ENCODE peak calls at places on chromosomes 3 and 15, in five cellular contexts. Z is A549, E is IMR-90, V is SK-N-SH, K is H1. B is an unnamed sample.

GRCh38 chr15:92617197-92618037 is 38.2 kb downstream of the FAM174B start:
- DNase-seq in Z (peak), E (peak), V (peak), K (no peak), B (no peak)

GRCh38 chr3:56157693-56158092 is 310.6 kb downstream of the ERC2 start:
- DNase-seq in Z (no peak), E (no peak), V (no peak), K (no peak), B (no peak)

GRCh38 chr15:94893091-94893490 is 661.7 kb downstream of the MCTP2 start:
- DNase-seq in Z (no peak), E (no peak), V (no peak), K (no peak), B (no peak)

GRCh38 chr3:141255864-141256263 is 24.2 kb downstream of the PXYLP1 start:
- DNase-seq in Z (peak), E (no peak), V (no peak), K (no peak), B (no peak)

GRCh38 chr3:187318819-187319616 is 27.5 kb upstream of the MASP1 start:
- DNase-seq in Z (peak), E (peak), V (peak), K (no peak), B (peak)

GRCh38 chr3:151901282-151901945 is 28.0 kb downstream of the SUCNR1 start:
- DNase-seq in Z (no peak), E (peak), V (no peak), K (no peak), B (no peak)

GRCh38 chr3:145785650-145786049 is 375.3 kb downstream of the PLOD2 start:
- DNase-seq in Z (no peak), E (no peak), V (no peak), K (no peak), B (no peak)

GRCh38 chr3:125062904-125063618 is 7.3 kb upstream of the HEG1 start:
- DNase-seq in Z (peak), E (peak), V (no peak), K (no peak), B (no peak)

GRCh38 chr15:52102468-52102867 is 10.1 kb downstream of the BCL2L10 start:
- DNase-seq in Z (peak), E (peak), V (no peak), K (no peak), B (no peak)

GRCh38 chr3:45166283-45166879 is 20.2 kb upstream of the CDCP1 start:
- DNase-seq in Z (no peak), E (no peak), V (peak), K (no peak), B (no peak)

GRCh38 chr3:64360261-64360660 is 135.0 kb upstream of the PRICKLE2 start:
- DNase-seq in Z (no peak), E (no peak), V (no peak), K (no peak), B (no peak)

GRCh38 chr3:17742092-17742836 is at the start of gene TBC1D5:
- DNase-seq in Z (peak), E (peak), V (peak), K (peak), B (peak)

GRCh38 chr15:77605582-77605981 is 27.1 kb downstream of the LINGO1 start:
- DNase-seq in Z (no peak), E (no peak), V (no peak), K (no peak), B (no peak)

GRCh38 chr3:99712291-99712954 is 74.0 kb downstream of the COL8A1 start:
- DNase-seq in Z (no peak), E (no peak), V (no peak), K (no peak), B (no peak)

GRCh38 chr3:134197681-134198261 is 52.9 kb downstream of the RYK start:
- DNase-seq in Z (peak), E (peak), V (peak), K (no peak), B (peak)

GRCh38 chr3:41526995-41527573 is 327.8 kb downstream of the CTNNB1 start:
- DNase-seq in Z (no peak), E (no peak), V (no peak), K (no peak), B (no peak)

GRCh38 chr3:43770426-43771103 is 79.8 kb downstream of the ABHD5 start:
- DNase-seq in Z (peak), E (no peak), V (peak), K (no peak), B (no peak)

GRCh38 chr3:152474585-152474984 is 205.9 kb downstream of the MBNL1 start:
- DNase-seq in Z (peak), E (peak), V (peak), K (no peak), B (peak)

GRCh38 chr3:133138017-133138416 is 99.8 kb downstream of the TMEM108 start:
- DNase-seq in Z (no peak), E (no peak), V (no peak), K (no peak), B (no peak)

GRCh38 chr3:108552267-108553159 is 36.7 kb downstream of the CIP2A start:
- DNase-seq in Z (peak), E (peak), V (peak), K (no peak), B (peak)

GRCh38 chr15:58332676-58333400 is 99.0 kb upstream of the LIPC start:
- DNase-seq in Z (peak), E (peak), V (no peak), K (no peak), B (no peak)

GRCh38 chr3:15220661-15221060 is 14.6 kb downstream of the CAPN7 start:
- DNase-seq in Z (no peak), E (no peak), V (no peak), K (no peak), B (no peak)

GRCh38 chr3:49967307-49967706 is 27.4 kb downstream of the RBM6 start:
- DNase-seq in Z (no peak), E (peak), V (no peak), K (no peak), B (no peak)

GRCh38 chr3:31699309-31699953 is 166.7 kb downstream of the STT3B start:
- DNase-seq in Z (peak), E (no peak), V (no peak), K (no peak), B (no peak)

GRCh38 chr15:50114381-50114780 is 4.7 kb downstream of the ATP8B4 start:
- DNase-seq in Z (no peak), E (no peak), V (no peak), K (no peak), B (no peak)

GRCh38 chr15:77702211-77702957 is 69.7 kb upstream of the LINGO1 start:
- DNase-seq in Z (peak), E (peak), V (no peak), K (peak), B (no peak)

GRCh38 chr3:191376742-191377141 is 46.4 kb upstream of the UTS2B start:
- DNase-seq in Z (no peak), E (peak), V (no peak), K (no peak), B (no peak)

GRCh38 chr15:74396445-74397238 is 29.2 kb upstream of the CYP11A1 start:
- DNase-seq in Z (peak), E (peak), V (no peak), K (no peak), B (peak)

GRCh38 chr3:24096271-24096670 is 151.2 kb downstream of the NR1D2 start:
- DNase-seq in Z (no peak), E (no peak), V (no peak), K (no peak), B (no peak)

GRCh38 chr3:86774082-86774691 is 216.8 kb downstream of the VGLL3 start:
- DNase-seq in Z (peak), E (peak), V (no peak), K (no peak), B (no peak)

GRCh38 chr15:98548172-98548971 is 100.0 kb upstream of the IGF1R start:
- DNase-seq in Z (peak), E (peak), V (peak), K (peak), B (no peak)

GRCh38 chr15:92958105-92958504 is 58.0 kb downstream of the CHD2 start:
- DNase-seq in Z (no peak), E (peak), V (no peak), K (no peak), B (no peak)

GRCh38 chr15:51253385-51253784 is 85.0 kb downstream of the CYP19A1 start:
- DNase-seq in Z (no peak), E (no peak), V (no peak), K (no peak), B (no peak)

GRCh38 chr15:101112336-101113113 is 139.3 kb downstream of the CHSY1 start:
- DNase-seq in Z (no peak), E (no peak), V (no peak), K (no peak), B (no peak)

GRCh38 chr15:37981781-37982180 is 47.3 kb downstream of the TMCO5A start:
- DNase-seq in Z (peak), E (peak), V (peak), K (no peak), B (peak)

GRCh38 chr3:133531981-133532380 is 41.5 kb upstream of the CDV3 start:
- DNase-seq in Z (no peak), E (peak), V (no peak), K (no peak), B (no peak)

DNA sequence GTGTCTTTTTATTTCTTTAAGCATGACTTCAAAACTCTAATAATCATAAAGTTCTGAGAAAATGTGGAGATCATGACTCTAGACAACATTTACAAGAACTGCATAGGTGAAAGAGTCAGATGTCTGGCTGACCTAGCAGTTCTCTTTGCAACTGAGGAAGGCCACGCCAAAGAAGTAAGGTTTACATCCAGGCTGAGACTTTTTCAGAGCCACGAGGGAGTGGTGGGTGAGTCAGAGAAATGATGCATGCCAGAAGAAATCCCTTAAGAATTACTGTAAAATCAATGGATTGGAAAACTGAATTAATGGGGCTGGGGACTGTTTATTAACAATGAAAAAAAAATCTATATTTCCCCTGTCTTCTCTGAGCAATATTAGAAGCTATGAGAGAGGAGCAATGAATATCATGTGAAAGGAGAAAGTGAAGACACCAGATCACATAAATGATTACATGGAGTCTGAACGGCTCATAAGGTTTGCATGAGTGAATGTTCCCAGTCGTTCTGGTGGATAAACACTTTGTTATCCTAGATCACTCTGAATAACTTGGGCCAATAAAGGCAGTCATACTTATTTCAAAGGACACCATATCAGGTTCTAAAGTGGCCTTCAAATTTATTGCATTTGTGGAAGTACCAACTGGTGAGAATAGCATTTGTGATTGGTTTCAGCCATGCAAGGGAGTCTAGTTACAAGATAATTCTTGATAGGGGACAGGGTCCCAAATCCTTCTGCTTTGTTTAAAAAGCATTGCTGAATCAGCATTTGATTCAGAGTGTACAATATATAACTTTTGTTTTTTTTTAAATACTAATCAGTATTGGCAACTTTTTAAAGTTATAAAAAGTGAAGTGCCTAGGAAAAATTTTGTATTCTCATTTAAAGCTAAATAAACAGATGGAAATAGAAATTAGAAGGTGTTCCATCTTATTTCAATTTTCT is 75.7 kb upstream of the SLC25A26 start:
- DNase-seq in Z (no peak), E (peak), V (no peak), K (no peak), B (no peak)
- TF ChIP-seq RAD21 in Z (no peak), E (no peak), V (no peak), K (no peak), B (no peak)

DNA sequence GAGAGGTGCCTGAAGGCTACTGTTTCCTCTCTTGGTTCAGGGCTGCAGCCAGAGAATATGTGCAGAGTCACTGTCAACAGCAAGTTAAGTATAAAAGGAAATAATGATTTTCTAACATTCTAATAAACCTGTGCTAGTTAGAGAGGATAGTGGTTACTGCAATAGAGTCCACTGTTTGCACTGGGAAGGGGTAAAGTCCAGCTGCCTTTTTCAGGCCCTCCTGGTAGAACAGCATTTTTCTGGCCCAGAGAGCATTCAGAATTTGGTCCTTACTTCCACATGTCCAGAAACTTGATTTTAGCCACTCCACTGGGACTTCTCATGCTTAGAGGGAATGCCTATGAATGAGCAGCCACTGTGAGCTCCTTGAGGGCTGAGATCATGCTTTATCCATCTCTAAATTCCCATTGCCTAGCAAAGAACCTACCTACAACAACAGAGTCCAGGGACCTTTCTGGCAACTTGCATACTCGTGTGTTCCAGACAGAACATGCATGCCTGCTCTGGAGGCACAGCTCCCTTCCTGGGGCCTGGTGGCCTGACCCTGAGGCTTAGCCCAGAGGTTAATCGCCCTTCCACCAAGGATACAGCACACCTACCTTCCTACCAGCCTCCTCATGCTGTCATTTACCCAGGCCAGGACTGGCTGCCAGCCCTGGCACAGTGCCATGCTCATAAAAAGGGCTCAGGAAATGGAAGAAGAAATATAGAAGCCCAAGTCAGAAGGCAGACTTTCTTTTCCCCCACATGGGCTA is 50.3 kb upstream of the ATP13A3 start:
- DNase-seq in Z (peak), E (peak), V (peak), K (no peak), B (no peak)
- TF ChIP-seq RAD21 in Z (no peak), E (no peak), V (no peak), K (no peak), B (no peak)

GRCh38 chr3:182349051-182349450 is 444.3 kb upstream of the ATP11B start:
- DNase-seq in Z (no peak), E (no peak), V (no peak), K (no peak), B (no peak)
- TF ChIP-seq RAD21 in Z (no peak), E (no peak), V (no peak), K (no peak), B (no peak)

GRCh38 chr15:67133738-67134576 is 68.6 kb downstream of the SMAD3 start:
- DNase-seq in Z (peak), E (peak), V (no peak), K (no peak), B (no peak)

GRCh38 chr15:67134577-67135492 is 69.4 kb downstream of the SMAD3 start:
- DNase-seq in Z (no peak), E (no peak), V (no peak), K (no peak), B (no peak)

GRCh38 chr15:67136802-67137201 is 71.4 kb downstream of the SMAD3 start:
- DNase-seq in Z (no peak), E (no peak), V (no peak), K (no peak), B (no peak)

GRCh38 chr15:67137319-67137718 is 71.9 kb downstream of the SMAD3 start:
- DNase-seq in Z (no peak), E (no peak), V (no peak), K (no peak), B (no peak)

GRCh38 chr15:67135494-67135893 is 70.1 kb downstream of the SMAD3 start:
- DNase-seq in Z (peak), E (peak), V (no peak), K (no peak), B (no peak)
- TF ChIP-seq RAD21 in Z (peak), E (peak), V (no peak), K (no peak), B (no peak)